ENCODE peak calls at places on chromosomes 6 and 20, in four cellular contexts. Z is lower lobe of right lung, K is adrenal gland, I is heart left ventricle. T is an unnamed sample.

GRCh38 chr20:63026582-63027424 is 20.0 kb upstream of the BHLHE23 start:
- DNase-seq in Z (peak; percentile 29), K (no peak), I (no peak), T (peak; percentile 49)

GRCh38 chr6:24848461-24848860 is 49.7 kb upstream of the ARMH2 start:
- DNase-seq in Z (no peak), K (no peak), I (no peak), T (no peak)

GRCh38 chr20:48680650-48681049 is 147.1 kb downstream of the PREX1 start:
- DNase-seq in Z (peak; percentile 1), K (peak; percentile 64), I (no peak), T (no peak)

GRCh38 chr20:51650685-51651134 is 108.2 kb upstream of the NFATC2 start:
- DNase-seq in Z (peak; percentile 51), K (no peak), I (no peak), T (no peak)

GRCh38 chr20:36471885-36472642 is 69.3 kb upstream of the MYL9 start:
- DNase-seq in Z (no peak), K (no peak), I (no peak), T (no peak)

GRCh38 chr6:38215225-38215624 is 395.7 kb downstream of the ZFAND3 start:
- DNase-seq in Z (no peak), K (no peak), I (no peak), T (no peak)

GRCh38 chr6:45727824-45728449 is 287.7 kb downstream of the CLIC5 start:
- DNase-seq in Z (no peak), K (no peak), I (no peak), T (no peak)

GRCh38 chr6:10084276-10084993 is 330.4 kb downstream of the TFAP2A start:
- DNase-seq in Z (no peak), K (no peak), I (no peak), T (no peak)

GRCh38 chr20:58709703-58710039 is 17.1 kb downstream of the NPEPL1 start:
- DNase-seq in Z (no peak), K (no peak), I (no peak), T (no peak)

GRCh38 chr6:71194730-71195129 is 93.9 kb upstream of the OGFRL1 start:
- DNase-seq in Z (no peak), K (no peak), I (no peak), T (no peak)

GRCh38 chr20:38961530-38962043 is 557 bp upstream of the DHX35 start:
- DNase-seq in Z (no peak), K (no peak), I (no peak), T (no peak)

GRCh38 chr20:50313223-50313820 is 122.7 kb downstream of the CEBPB start:
- DNase-seq in Z (no peak), K (no peak), I (no peak), T (no peak)

GRCh38 chr20:2264118-2264517 is 31.7 kb upstream of the TGM3 start:
- DNase-seq in Z (no peak), K (no peak), I (no peak), T (no peak)

DNA sequence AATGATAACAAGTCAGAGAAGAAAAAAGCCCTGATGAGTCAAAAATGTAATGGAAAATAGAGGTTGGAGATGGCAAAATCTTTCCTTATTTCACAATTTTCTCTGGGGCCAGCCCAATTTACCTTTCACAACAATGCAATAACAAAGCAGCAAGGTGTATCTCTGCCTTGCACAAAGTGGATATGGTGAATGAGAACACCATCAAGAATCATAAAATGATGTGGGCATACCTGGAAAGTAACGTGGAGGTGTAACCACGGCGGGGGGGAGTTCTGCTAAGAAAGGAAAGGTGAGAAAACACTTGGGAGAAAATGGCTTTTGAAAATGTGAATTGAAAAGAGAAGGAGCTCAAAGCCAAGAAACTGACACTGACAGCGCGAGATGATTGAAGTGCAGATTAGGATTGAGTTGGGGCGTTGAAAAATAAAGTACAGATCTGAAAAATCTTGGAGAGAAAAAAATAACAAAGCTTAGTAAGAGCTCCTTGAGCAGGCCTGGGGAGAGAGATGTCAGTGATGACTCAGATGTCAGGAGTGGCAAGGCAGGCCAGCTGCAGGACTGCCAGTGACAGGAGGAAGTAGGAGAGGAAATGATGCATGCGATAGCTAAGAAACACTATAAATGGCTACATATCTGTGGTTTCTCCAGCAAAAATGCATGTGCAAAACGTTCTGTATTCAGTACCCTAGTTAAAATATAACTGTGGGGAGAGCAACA is 26.2 kb downstream of the ARHGAP18 start:
- DNase-seq in Z (peak; percentile 82), K (peak; percentile 77), I (peak; percentile 82), T (peak; percentile 87)
- H3K4me3 ChIP-seq in Z (no peak overlapping the region), K (no peak overlapping the region), I (no peak overlapping the region), T (no peak overlapping the region)

GRCh38 chr6:74606488-74607135 is 599.2 kb downstream of the COL12A1 start:
- DNase-seq in Z (no peak), K (no peak), I (no peak), T (no peak)
- H3K4me3 ChIP-seq in Z (no peak overlapping the region), K (no peak overlapping the region), I (no peak overlapping the region), T (no peak overlapping the region)

DNA sequence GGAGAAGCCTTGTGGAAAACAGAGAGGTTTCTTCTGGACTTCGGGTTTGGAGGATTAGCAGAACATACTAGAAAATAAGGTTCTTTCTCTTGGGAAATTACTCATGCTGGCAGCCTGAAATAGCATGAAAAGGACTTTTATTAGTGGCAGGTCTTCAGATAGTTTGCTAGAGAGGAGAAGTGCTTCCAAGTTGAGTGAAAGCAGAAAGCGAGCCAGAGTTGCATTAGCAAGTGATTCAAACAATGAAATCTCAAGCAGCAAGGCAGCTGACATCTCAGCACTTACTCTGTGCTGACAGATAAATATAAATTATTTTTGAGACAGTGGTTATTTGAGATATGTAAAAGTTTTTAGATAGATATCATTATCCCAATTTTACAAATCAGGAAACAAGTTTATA is 91.9 kb downstream of the PLCB4 start:
- DNase-seq in Z (no peak), K (no peak), I (no peak), T (no peak)
- H3K4me3 ChIP-seq in Z (no peak overlapping the region), K (no peak overlapping the region), I (no peak overlapping the region), T (no peak overlapping the region)

DNA sequence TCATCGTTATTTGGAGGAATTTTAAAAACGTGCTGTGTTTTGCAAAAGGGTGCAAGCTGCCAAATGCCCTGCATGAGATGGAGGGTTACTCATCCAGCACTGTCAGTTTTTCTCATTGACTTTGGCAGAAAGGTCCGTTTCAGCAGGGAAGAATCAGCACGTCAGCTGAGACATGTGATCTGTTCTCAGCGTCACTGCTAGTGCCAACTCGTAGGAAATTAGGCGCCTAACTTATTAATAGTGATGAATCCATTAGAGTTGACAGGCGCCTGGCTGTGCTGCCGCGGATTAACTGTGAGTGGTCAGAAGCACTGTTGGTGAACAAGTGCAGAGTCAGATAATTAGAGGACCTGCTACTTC is 175.5 kb upstream of the FOXQ1 start:
- DNase-seq in Z (no peak), K (no peak), I (no peak), T (no peak)
- H3K4me3 ChIP-seq in Z (no peak overlapping the region), K (no peak overlapping the region), I (no peak overlapping the region), T (no peak overlapping the region)

DNA sequence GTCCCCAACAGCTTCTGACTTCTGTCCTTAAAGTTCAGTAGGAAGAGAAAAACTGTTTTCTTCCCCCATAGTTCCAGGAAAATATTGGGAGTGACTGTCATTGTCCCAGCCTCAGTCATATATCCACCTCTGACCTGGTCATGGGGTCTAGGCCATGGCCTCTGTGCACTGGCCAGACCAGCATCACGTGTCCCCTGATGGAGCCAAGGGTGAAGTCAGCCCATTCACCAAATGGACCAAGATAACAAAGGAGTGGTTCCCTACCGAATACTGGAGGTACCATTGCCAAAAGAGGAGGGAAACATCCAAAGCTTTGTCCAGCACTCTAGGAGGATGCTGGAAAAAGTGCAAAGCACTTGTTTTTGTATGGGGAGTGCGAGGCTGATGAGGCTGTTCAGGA is 395.4 kb downstream of the TAF4 start:
- DNase-seq in Z (no peak), K (no peak), I (no peak), T (no peak)
- H3K4me3 ChIP-seq in Z (no peak overlapping the region), K (no peak overlapping the region), I (no peak overlapping the region), T (no peak overlapping the region)

GRCh38 chr6:100988391-100988999 is 107.4 kb upstream of the ASCC3 start:
- DNase-seq in Z (no peak), K (no peak), I (no peak), T (no peak)
- H3K4me3 ChIP-seq in Z (no peak overlapping the region), K (no peak overlapping the region), I (no peak overlapping the region), T (no peak overlapping the region)

DNA sequence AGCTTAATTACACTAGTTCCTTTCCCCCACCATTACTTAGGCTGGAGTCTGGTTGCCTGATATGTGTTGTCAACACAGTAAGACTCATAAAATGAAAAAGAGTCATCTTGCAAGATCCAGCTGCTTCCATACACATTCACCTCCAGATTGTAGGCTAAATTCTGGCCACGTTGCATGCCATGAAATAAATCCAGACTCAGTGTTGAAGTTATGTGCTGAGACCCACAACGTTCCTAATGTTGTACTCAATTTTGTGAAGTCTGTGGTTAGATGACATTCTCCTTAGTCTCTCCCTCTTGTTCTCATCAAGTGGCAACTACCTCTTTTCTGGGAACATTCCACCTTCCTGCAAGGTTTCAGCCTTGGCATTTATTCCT is 212.3 kb downstream of the LMBRD1 start:
- DNase-seq in Z (no peak), K (no peak), I (no peak), T (no peak)
- H3K4me3 ChIP-seq in Z (no peak overlapping the region), K (no peak overlapping the region), I (no peak overlapping the region), T (no peak overlapping the region)

DNA sequence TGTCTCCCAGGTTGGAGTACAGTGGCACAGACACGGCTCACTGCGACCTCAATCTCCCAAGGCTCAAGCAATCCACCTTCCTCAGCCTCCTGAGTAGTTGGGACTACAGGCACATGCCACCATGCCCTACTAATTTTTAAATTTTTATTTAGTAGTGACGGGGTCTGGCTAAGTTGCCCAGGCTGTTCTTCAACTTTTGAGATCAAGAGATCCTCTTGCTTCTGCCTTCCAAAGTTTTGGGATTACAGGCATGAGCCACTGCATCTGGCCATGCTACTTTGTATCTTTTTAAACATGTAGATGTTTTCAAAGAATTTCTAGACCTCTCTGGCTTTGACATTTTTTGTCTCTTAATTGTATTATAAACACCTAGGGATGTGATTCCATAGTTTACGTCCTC is 1.4 kb downstream of the ADAT2 start:
- DNase-seq in Z (no peak), K (no peak), I (no peak), T (no peak)
- H3K4me3 ChIP-seq in Z (no peak overlapping the region), K (no peak overlapping the region), I (no peak overlapping the region), T (peak overlapping the region; percentile 62)

DNA sequence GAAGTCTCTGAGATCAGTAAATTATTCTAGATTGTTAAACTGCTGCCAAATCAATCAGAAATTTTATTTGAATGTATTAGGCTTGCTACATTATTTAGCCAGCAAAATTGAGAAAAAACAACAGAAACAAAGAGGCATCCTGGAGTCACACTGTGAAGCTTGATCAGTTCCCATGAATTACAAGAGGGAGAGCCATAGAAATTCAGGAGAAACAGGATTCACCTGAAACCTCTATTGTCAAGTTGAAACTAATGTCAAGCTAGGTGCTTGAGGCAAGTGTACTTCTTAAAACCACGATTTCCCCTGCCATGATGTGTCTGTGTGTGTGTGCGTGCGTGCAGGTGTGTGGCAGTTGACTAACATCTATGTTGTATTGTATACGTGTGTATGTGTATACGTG is 439.1 kb upstream of the NOX3 start:
- DNase-seq in Z (no peak), K (no peak), I (no peak), T (no peak)
- H3K4me3 ChIP-seq in Z (no peak overlapping the region), K (no peak overlapping the region), I (no peak overlapping the region), T (no peak overlapping the region)

DNA sequence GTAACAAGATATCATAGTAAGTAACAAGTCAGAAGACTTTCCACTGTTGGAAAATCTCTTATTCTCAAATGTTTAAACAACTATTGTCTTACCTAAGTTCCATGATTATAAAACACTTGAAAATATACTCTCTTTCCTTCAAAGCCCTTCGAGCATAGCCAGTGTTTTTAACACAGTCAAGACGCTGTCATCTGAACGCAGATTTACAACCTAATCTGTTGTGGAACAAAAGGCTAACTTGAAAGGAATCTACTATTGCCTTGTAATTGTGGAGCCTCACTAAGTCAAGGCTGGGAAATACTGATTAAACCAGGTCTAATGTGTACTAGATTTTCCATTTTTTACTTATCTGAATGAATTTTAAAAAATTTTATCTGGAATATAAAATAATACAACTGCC is 205.8 kb downstream of the TRDN start:
- DNase-seq in Z (no peak), K (no peak), I (no peak), T (no peak)
- H3K4me3 ChIP-seq in Z (no peak overlapping the region), K (no peak overlapping the region), I (no peak overlapping the region), T (no peak overlapping the region)

T was measured in left lung.